ENCODE peak calls at places on chromosomes 13 and 19, in four cellular contexts. One of them, this sample, is unnamed.

GRCh38 chr19:3528080-3528479 is 10.9 kb upstream of the TEKTIP1 start:
- DNase-seq in NCI-H345: no peak
- DNase-seq in IMR-90: no peak
- DNase-seq in cardiac fibroblast: no peak
- DNase-seq in this sample: no peak

GRCh38 chr13:27283906-27284523 is 13.4 kb downstream of the RASL11A start:
- DNase-seq in NCI-H345: no peak
- DNase-seq in IMR-90: no peak
- DNase-seq in cardiac fibroblast: peak; percentile 49
- DNase-seq in this sample: no peak

GRCh38 chr13:73803997-73804396 is 330.2 kb downstream of the KLF12 start:
- DNase-seq in NCI-H345: no peak
- DNase-seq in IMR-90: peak; percentile 74
- DNase-seq in cardiac fibroblast: peak; percentile 11
- DNase-seq in this sample: no peak

GRCh38 chr19:15194938-15195337 is 5.9 kb downstream of the NOTCH3 start:
- DNase-seq in NCI-H345: no peak
- DNase-seq in IMR-90: peak; percentile 59
- DNase-seq in cardiac fibroblast: peak; percentile 48
- DNase-seq in this sample: no peak

GRCh38 chr19:8491574-8491973 is 10.9 kb downstream of the PRAM1 start:
- DNase-seq in NCI-H345: no peak
- DNase-seq in IMR-90: no peak
- DNase-seq in cardiac fibroblast: no peak
- DNase-seq in this sample: no peak

GRCh38 chr13:44219808-44220544 is 153.6 kb upstream of the SERP2 start:
- DNase-seq in NCI-H345: no peak
- DNase-seq in IMR-90: peak; percentile 93
- DNase-seq in cardiac fibroblast: peak; percentile 63
- DNase-seq in this sample: no peak

GRCh38 chr19:13012690-13013608 is 17.7 kb downstream of the NFIX start:
- DNase-seq in NCI-H345: no peak
- DNase-seq in IMR-90: peak; percentile 63
- DNase-seq in cardiac fibroblast: peak; percentile 65
- DNase-seq in this sample: no peak

GRCh38 chr19:47757617-47758432 is 12.5 kb downstream of the NOP53 start:
- DNase-seq in NCI-H345: no peak
- DNase-seq in IMR-90: no peak
- DNase-seq in cardiac fibroblast: no peak
- DNase-seq in this sample: no peak

GRCh38 chr13:113646921-113647340 is 11.1 kb downstream of the ATP4B start:
- DNase-seq in NCI-H345: no peak
- DNase-seq in IMR-90: no peak
- DNase-seq in cardiac fibroblast: no peak
- DNase-seq in this sample: no peak

GRCh38 chr19:871446-872265 is 12.2 kb downstream of the CFD start:
- DNase-seq in NCI-H345: no peak
- DNase-seq in IMR-90: peak; percentile 31
- DNase-seq in cardiac fibroblast: no peak
- DNase-seq in this sample: peak; percentile 30

GRCh38 chr19:55080121-55080914 is 4.6 kb downstream of the EPS8L1 start:
- DNase-seq in NCI-H345: peak; percentile 76
- DNase-seq in IMR-90: peak; percentile 55
- DNase-seq in cardiac fibroblast: peak; percentile 64
- DNase-seq in this sample: peak; percentile 67

GRCh38 chr19:50383307-50383851 is 768 bp upstream of the POLD1 start:
- DNase-seq in NCI-H345: no peak
- DNase-seq in IMR-90: no peak
- DNase-seq in cardiac fibroblast: no peak
- DNase-seq in this sample: no peak

GRCh38 chr19:54207908-54208783 is 7.5 kb downstream of the RPS9 start:
- DNase-seq in NCI-H345: no peak
- DNase-seq in IMR-90: peak; percentile 78
- DNase-seq in cardiac fibroblast: peak; percentile 100
- DNase-seq in this sample: no peak

GRCh38 chr19:12721656-12722565 is 1.8 kb downstream of the TNPO2 start:
- DNase-seq in NCI-H345: no peak
- DNase-seq in IMR-90: peak; percentile 74
- DNase-seq in cardiac fibroblast: peak; percentile 90
- DNase-seq in this sample: peak; percentile 26

GRCh38 chr19:10004617-10005016 is 5.7 kb downstream of the COL5A3 start:
- DNase-seq in NCI-H345: no peak
- DNase-seq in IMR-90: no peak
- DNase-seq in cardiac fibroblast: no peak
- DNase-seq in this sample: no peak

GRCh38 chr13:67827992-67828391 is 597.9 kb upstream of the PCDH9 start:
- DNase-seq in NCI-H345: no peak
- DNase-seq in IMR-90: no peak
- DNase-seq in cardiac fibroblast: no peak
- DNase-seq in this sample: no peak

GRCh38 chr13:75079226-75079625 is 402.7 kb downstream of the TBC1D4 start:
- DNase-seq in NCI-H345: no peak
- DNase-seq in IMR-90: peak; percentile 66
- DNase-seq in cardiac fibroblast: peak; percentile 14
- DNase-seq in this sample: no peak

GRCh38 chr19:41367848-41368301 is 3.9 kb upstream of the B9D2 start:
- DNase-seq in NCI-H345: no peak
- DNase-seq in IMR-90: peak; percentile 96
- DNase-seq in cardiac fibroblast: peak; percentile 90
- DNase-seq in this sample: no peak

GRCh38 chr19:4597975-4598671 is 38.6 kb upstream of the SEMA6B start:
- DNase-seq in NCI-H345: peak; percentile 59
- DNase-seq in IMR-90: no peak
- DNase-seq in cardiac fibroblast: peak; percentile 60
- DNase-seq in this sample: peak; percentile 43

GRCh38 chr19:821228-821975 is at the start of gene PLPPR3:
- DNase-seq in NCI-H345: no peak
- DNase-seq in IMR-90: no peak
- DNase-seq in cardiac fibroblast: no peak
- DNase-seq in this sample: no peak

GRCh38 chr13:21735621-21736401 is 64.9 kb downstream of the FGF9 start:
- DNase-seq in NCI-H345: peak; percentile 36
- DNase-seq in IMR-90: no peak
- DNase-seq in cardiac fibroblast: no peak
- DNase-seq in this sample: no peak

GRCh38 chr19:32895384-32895783 is 25.8 kb upstream of the SLC7A9 start:
- DNase-seq in NCI-H345: no peak
- DNase-seq in IMR-90: no peak
- DNase-seq in cardiac fibroblast: no peak
- DNase-seq in this sample: no peak

GRCh38 chr19:9523885-9524474 is 14.5 kb downstream of the ZNF426 start:
- DNase-seq in NCI-H345: no peak
- DNase-seq in IMR-90: no peak
- DNase-seq in cardiac fibroblast: peak; percentile 1
- DNase-seq in this sample: no peak